ENCODE peak calls at places on chromosomes 3 and 15, in eight cellular contexts. U is cardiac muscle cell, R is A549, Q is lower lobe of right lung, N is psoas muscle, E is IMR-90, H is lung, B is ascending aorta. P is an unnamed sample.

GRCh38 chr3:169400874-169401273 is 262.6 kb downstream of the MECOM start:
- DNase-seq in U (peak; percentile 74), R (no peak), Q (no peak), N (no peak), E (no peak), H (no peak), B (no peak), P (no peak)

GRCh38 chr3:106198828-106199194 is 330.0 kb upstream of the CBLB start:
- DNase-seq in U (no peak), R (no peak), Q (no peak), N (no peak), E (peak; percentile 81), H (no peak), B (no peak), P (no peak)

GRCh38 chr3:55624238-55624637 is 137.1 kb upstream of the WNT5A start:
- DNase-seq in U (no peak), R (no peak), Q (peak; percentile 60), N (no peak), E (peak; percentile 61), H (peak; percentile 34), B (peak; percentile 67), P (no peak)

GRCh38 chr3:42133500-42134298 is 42.5 kb downstream of the TRAK1 start:
- DNase-seq in U (no peak), R (no peak), Q (no peak), N (no peak), E (no peak), H (no peak), B (no peak), P (no peak)

GRCh38 chr3:67602816-67603215 is 51.6 kb downstream of the SUCLG2 start:
- DNase-seq in U (no peak), R (no peak), Q (no peak), N (no peak), E (no peak), H (no peak), B (no peak), P (no peak)

GRCh38 chr15:97350813-97351212 is 609.7 kb upstream of the ARRDC4 start:
- DNase-seq in U (no peak), R (no peak), Q (no peak), N (no peak), E (no peak), H (no peak), B (no peak), P (no peak)

GRCh38 chr15:45606841-45607240 is 19.7 kb downstream of the BLOC1S6 start:
- DNase-seq in U (no peak), R (no peak), Q (no peak), N (no peak), E (no peak), H (no peak), B (no peak), P (no peak)

GRCh38 chr3:11078826-11079520 is 75.3 kb upstream of the HRH1 start:
- DNase-seq in U (no peak), R (no peak), Q (no peak), N (no peak), E (no peak), H (no peak), B (no peak), P (no peak)

DNA sequence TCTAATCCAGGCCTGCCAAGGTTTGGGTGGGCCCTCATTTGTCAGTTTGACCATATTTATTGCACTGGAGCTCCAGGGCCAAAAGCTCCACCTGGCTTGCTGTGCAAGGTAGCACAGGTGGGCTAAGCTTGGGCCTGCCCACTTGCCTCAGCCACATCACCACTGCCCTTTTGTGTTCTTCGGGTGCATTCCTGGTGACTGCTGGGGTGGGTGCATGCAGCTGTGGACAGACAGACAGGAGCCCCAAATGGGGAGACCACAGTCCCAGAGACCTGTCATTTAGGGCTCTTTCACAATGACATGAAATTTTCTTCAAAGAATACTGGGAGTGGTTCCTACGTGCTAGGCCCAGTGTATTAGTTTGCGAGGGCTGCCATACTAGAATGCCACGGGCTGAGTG is 2.7 kb downstream of the MESP2 start:
- DNase-seq in U (no peak), R (no peak), Q (no peak), N (no peak), E (no peak), H (no peak), B (no peak), P (no peak)
- H3K4me1 ChIP-seq in U (peaks cover 18% of the 10 kb centered on the region), R (peaks cover 23% of the 10 kb centered on the region), Q (peaks cover 18% of the 10 kb centered on the region), N (peaks cover 5% of the 10 kb centered on the region), E (peaks cover 5% of the 10 kb centered on the region), H (no peaks in the 10 kb centered on the region), B (no peaks in the 10 kb centered on the region), P (peaks cover 66% of the 10 kb centered on the region)

DNA sequence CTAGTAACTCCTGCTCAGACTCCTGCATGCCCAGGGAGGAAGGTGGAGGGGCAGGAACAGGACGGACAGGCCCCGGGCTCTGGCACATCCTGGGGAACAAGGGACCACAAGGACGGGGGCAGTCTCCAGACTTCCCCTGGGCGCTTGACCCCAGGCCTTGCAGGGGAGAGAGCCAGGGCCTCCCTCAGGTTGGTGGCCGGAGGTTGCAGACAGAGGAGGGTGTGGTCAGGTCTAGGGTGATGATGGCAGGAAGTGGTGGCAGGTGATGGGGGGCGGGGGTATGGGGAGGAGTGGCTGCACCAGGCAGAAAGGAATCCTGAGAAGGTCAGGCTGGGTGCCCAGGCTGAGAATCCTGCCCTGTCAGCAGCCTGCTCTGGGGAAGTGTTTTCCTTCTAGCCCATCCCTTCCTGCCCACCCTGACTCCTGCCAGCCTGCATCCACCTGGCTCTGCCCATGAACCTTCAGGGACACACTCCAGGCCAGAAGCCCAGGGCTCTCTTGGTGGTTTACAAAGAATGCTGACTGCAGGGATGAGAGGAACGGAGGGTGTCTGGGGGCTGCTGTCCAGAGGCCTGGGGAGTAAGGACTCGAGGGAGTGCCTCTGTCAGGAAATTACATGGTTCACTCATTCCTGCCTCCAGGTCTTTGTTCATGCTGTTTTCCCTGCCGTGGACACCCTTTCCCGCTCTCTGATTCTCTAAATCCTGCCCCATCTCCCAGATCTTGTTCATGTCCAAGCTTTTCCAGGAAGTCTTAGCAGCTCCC is 15.8 kb downstream of the LOXL1 start:
- DNase-seq in U (no peak), R (no peak), Q (peak; percentile 39), N (no peak), E (no peak), H (no peak), B (peak; percentile 65), P (no peak)
- H3K4me1 ChIP-seq in U (peaks cover 41% of the 10 kb centered on the region), R (peaks cover 10% of the 10 kb centered on the region), Q (no peaks in the 10 kb centered on the region), N (no peaks in the 10 kb centered on the region), E (peaks cover 37% of the 10 kb centered on the region), H (no peaks in the 10 kb centered on the region), B (peaks cover 35% of the 10 kb centered on the region), P (peaks cover 19% of the 10 kb centered on the region)

GRCh38 chr3:172112348-172113123 is 73.2 kb downstream of the FNDC3B start:
- DNase-seq in U (no peak), R (no peak), Q (no peak), N (no peak), E (peak; percentile 32), H (no peak), B (no peak), P (no peak)

GRCh38 chr3:172107403-172107802 is 68.0 kb downstream of the FNDC3B start:
- DNase-seq in U (no peak), R (no peak), Q (no peak), N (no peak), E (no peak), H (no peak), B (no peak), P (no peak)

GRCh38 chr3:172110127-172110779 is 70.9 kb downstream of the FNDC3B start:
- DNase-seq in U (no peak), R (no peak), Q (no peak), N (no peak), E (no peak), H (no peak), B (no peak), P (no peak)

GRCh38 chr3:172113710-172114109 is 74.3 kb downstream of the FNDC3B start:
- DNase-seq in U (no peak), R (no peak), Q (no peak), N (no peak), E (no peak), H (no peak), B (no peak), P (no peak)

GRCh38 chr3:172111163-172111562 is 71.8 kb downstream of the FNDC3B start:
- DNase-seq in U (no peak), R (no peak), Q (no peak), N (no peak), E (no peak), H (no peak), B (no peak), P (no peak)
- H3K4me1 ChIP-seq in U (peaks cover 20% of the 10 kb centered on the region), R (peaks cover 49% of the 10 kb centered on the region), Q (peaks cover 27% of the 10 kb centered on the region), N (no peaks in the 10 kb centered on the region), E (peaks cover 9% of the 10 kb centered on the region), H (peaks cover 14% of the 10 kb centered on the region), B (no peaks in the 10 kb centered on the region), P (peaks cover 17% of the 10 kb centered on the region)

GRCh38 chr3:69082805-69083204 is 1.9 kb upstream of the ARL6IP5 start:
- DNase-seq in U (peak; percentile 58), R (peak; percentile 43), Q (no peak), N (no peak), E (peak; percentile 83), H (peak; percentile 61), B (no peak), P (no peak)

GRCh38 chr3:69086133-69086722 is 1.5 kb downstream of the ARL6IP5 start:
- DNase-seq in U (peak; percentile 63), R (peak; percentile 84), Q (peak; percentile 88), N (peak; percentile 92), E (peak; percentile 92), H (peak; percentile 89), B (peak; percentile 96), P (peak; percentile 94)

GRCh38 chr3:69085543-69086132 is 901 bp downstream of the ARL6IP5 start:
- DNase-seq in U (no peak), R (no peak), Q (peak; percentile 49), N (peak; percentile 45), E (no peak), H (no peak), B (no peak), P (no peak)

GRCh38 chr3:69084326-69084667 is 440 bp upstream of the ARL6IP5 start:
- DNase-seq in U (peak; percentile 24), R (no peak), Q (no peak), N (no peak), E (peak; percentile 85), H (no peak), B (no peak), P (no peak)

DNA sequence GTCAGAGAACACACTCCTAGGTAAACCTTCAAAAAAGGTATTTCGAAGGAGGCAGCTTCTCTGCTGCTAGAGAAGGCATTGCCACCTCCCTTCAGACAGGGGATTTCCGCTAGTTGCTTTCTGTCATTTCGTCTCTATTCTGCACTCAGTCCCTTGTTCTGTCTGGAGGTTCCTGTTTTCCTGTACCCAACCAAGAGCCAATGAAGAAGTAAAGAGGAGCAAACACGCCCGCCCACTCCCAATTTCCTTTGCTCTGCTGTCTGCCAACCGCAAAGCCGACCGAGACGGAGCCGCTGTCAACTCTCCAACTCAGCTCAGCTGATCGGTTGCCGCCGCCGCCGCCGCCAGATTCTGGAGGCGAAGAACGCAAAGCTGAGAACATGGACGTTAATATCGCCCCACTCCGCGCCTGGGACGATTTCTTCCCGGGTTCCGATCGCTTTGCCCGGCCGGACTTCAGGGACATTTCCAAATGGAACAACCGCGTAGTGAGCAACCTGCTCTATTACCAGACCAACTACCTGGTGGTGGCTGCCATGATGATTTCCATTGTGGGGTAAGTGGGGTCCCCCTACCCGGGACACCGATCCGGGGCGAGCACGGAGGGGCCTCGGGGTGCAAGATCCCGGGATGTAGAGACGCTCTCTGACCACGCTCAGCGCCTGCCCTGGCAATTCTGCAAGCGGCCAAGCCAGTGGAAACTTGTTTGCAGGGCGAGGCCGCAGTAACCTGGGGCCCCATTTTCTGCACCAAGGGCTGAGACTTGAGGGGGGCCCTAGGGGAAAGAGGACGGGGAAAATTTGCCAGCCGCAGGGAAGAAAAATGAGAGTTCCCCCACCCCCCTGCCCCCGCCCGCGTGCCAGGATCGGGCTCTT is at the start of gene ARL6IP5:
- DNase-seq in U (peak; percentile 94), R (peak; percentile 90), Q (peak; percentile 96), N (peak; percentile 93), E (peak; percentile 93), H (peak; percentile 94), B (peak; percentile 96), P (peak; percentile 99)
- H3K4me1 ChIP-seq in U (peaks cover 59% of the 10 kb centered on the region), R (peaks cover 72% of the 10 kb centered on the region), Q (peaks cover 75% of the 10 kb centered on the region), N (peaks cover 64% of the 10 kb centered on the region), E (peaks cover 13% of the 10 kb centered on the region), H (peaks cover 23% of the 10 kb centered on the region), B (peaks cover 11% of the 10 kb centered on the region), P (peaks cover 82% of the 10 kb centered on the region)

P was measured in suprapubic skin.